ENCODE peak calls at places on chromosomes 12 and 14, in nine cellular contexts. One of them, this sample, is unnamed.

GRCh38 chr14:72104011-72104613 is 171.9 kb downstream of the RGS6 start:
- DNase-seq in GM12892: peak; percentile 4
- DNase-seq in globus pallidus: no peak
- DNase-seq in cardiac fibroblast: no peak
- DNase-seq in T-helper 2 cell: no peak
- DNase-seq in upper lobe of right lung: no peak
- DNase-seq in activated T-helper 1 cell treated with anti-CD3 and anti-CD28 coated beads, Interleukin-2, amount 50 U/mL, for 16 hours: no peak
- DNase-seq in GM12865: peak; percentile 59
- DNase-seq in endodermal cell: peak; percentile 85
- DNase-seq in this sample: peak; percentile 34

GRCh38 chr14:95078841-95079240 is 78.5 kb downstream of the DICER1 start:
- DNase-seq in GM12892: no peak
- DNase-seq in globus pallidus: no peak
- DNase-seq in cardiac fibroblast: no peak
- DNase-seq in T-helper 2 cell: no peak
- DNase-seq in upper lobe of right lung: no peak
- DNase-seq in activated T-helper 1 cell treated with anti-CD3 and anti-CD28 coated beads, Interleukin-2, amount 50 U/mL, for 16 hours: no peak
- DNase-seq in GM12865: no peak
- DNase-seq in endodermal cell: peak; percentile 63
- DNase-seq in this sample: no peak

GRCh38 chr12:81128930-81129554 is 51.2 kb downstream of the ACSS3 start:
- DNase-seq in GM12892: no peak
- DNase-seq in globus pallidus: peak; percentile 12
- DNase-seq in cardiac fibroblast: peak; percentile 67
- DNase-seq in T-helper 2 cell: no peak
- DNase-seq in upper lobe of right lung: no peak
- DNase-seq in activated T-helper 1 cell treated with anti-CD3 and anti-CD28 coated beads, Interleukin-2, amount 50 U/mL, for 16 hours: no peak
- DNase-seq in GM12865: peak; percentile 54
- DNase-seq in endodermal cell: peak; percentile 80
- DNase-seq in this sample: peak; percentile 60

GRCh38 chr14:52318829-52319604 is 4.9 kb downstream of the PTGER2 start:
- DNase-seq in GM12892: no peak
- DNase-seq in globus pallidus: no peak
- DNase-seq in cardiac fibroblast: no peak
- DNase-seq in T-helper 2 cell: no peak
- DNase-seq in upper lobe of right lung: no peak
- DNase-seq in activated T-helper 1 cell treated with anti-CD3 and anti-CD28 coated beads, Interleukin-2, amount 50 U/mL, for 16 hours: no peak
- DNase-seq in GM12865: no peak
- DNase-seq in endodermal cell: no peak
- DNase-seq in this sample: no peak

GRCh38 chr14:53458368-53458814 is 305.3 kb upstream of the DDHD1 start:
- DNase-seq in GM12892: no peak
- DNase-seq in globus pallidus: no peak
- DNase-seq in cardiac fibroblast: peak; percentile 74
- DNase-seq in T-helper 2 cell: no peak
- DNase-seq in upper lobe of right lung: no peak
- DNase-seq in activated T-helper 1 cell treated with anti-CD3 and anti-CD28 coated beads, Interleukin-2, amount 50 U/mL, for 16 hours: no peak
- DNase-seq in GM12865: no peak
- DNase-seq in endodermal cell: no peak
- DNase-seq in this sample: peak; percentile 95

GRCh38 chr14:22026527-22026926 is 352.9 kb upstream of the OR4E1 start:
- DNase-seq in GM12892: no peak
- DNase-seq in globus pallidus: no peak
- DNase-seq in cardiac fibroblast: no peak
- DNase-seq in T-helper 2 cell: no peak
- DNase-seq in upper lobe of right lung: no peak
- DNase-seq in activated T-helper 1 cell treated with anti-CD3 and anti-CD28 coated beads, Interleukin-2, amount 50 U/mL, for 16 hours: no peak
- DNase-seq in GM12865: no peak
- DNase-seq in endodermal cell: no peak
- DNase-seq in this sample: peak; percentile 19

GRCh38 chr12:60162988-60163720 is 567.3 kb downstream of the SLC16A7 start:
- DNase-seq in GM12892: no peak
- DNase-seq in globus pallidus: no peak
- DNase-seq in cardiac fibroblast: no peak
- DNase-seq in T-helper 2 cell: no peak
- DNase-seq in upper lobe of right lung: no peak
- DNase-seq in activated T-helper 1 cell treated with anti-CD3 and anti-CD28 coated beads, Interleukin-2, amount 50 U/mL, for 16 hours: no peak
- DNase-seq in GM12865: no peak
- DNase-seq in endodermal cell: peak; percentile 50
- DNase-seq in this sample: no peak

GRCh38 chr14:57390806-57391562 is 598 bp downstream of the NAA30 start:
- DNase-seq in GM12892: peak; percentile 10
- DNase-seq in globus pallidus: peak; percentile 14
- DNase-seq in cardiac fibroblast: peak; percentile 39
- DNase-seq in T-helper 2 cell: peak; percentile 15
- DNase-seq in upper lobe of right lung: peak; percentile 76
- DNase-seq in activated T-helper 1 cell treated with anti-CD3 and anti-CD28 coated beads, Interleukin-2, amount 50 U/mL, for 16 hours: peak; percentile 5
- DNase-seq in GM12865: peak; percentile 56
- DNase-seq in endodermal cell: peak; percentile 80
- DNase-seq in this sample: peak; percentile 61